ENCODE peak calls at places on chromosomes 13 and 19, in six cellular contexts. Q is thoracic aorta, L is kidney epithelial cell, I is cardiac muscle cell, V is breast epithelium, T is Calu3. M is an unnamed sample.

GRCh38 chr13:105063676-105064075 is 1471.8 kb downstream of the EFNB2 start:
- DNase-seq in V (no peak), I (no peak), Q (no peak), L (no peak), T (no peak), M (no peak)

GRCh38 chr19:16899566-16900075 is 10.8 kb downstream of the F2RL3 start:
- DNase-seq in T (peak; percentile 44), Q (no peak), L (no peak), I (peak; percentile 45), V (no peak), M (no peak)

GRCh38 chr19:4241824-4242430 is 5.0 kb upstream of the YJU2 start:
- DNase-seq in T (no peak), I (no peak), Q (no peak), V (no peak), L (no peak), M (no peak)

GRCh38 chr13:94198666-94199065 is 280.8 kb downstream of the DCT start:
- DNase-seq in Q (no peak), L (no peak), V (no peak), I (peak; percentile 80), T (no peak), M (no peak)

GRCh38 chr19:45824041-45824471 is 8.9 kb upstream of the RSPH6A start:
- DNase-seq in L (no peak), I (no peak), Q (no peak), T (no peak), V (peak; percentile 65), M (no peak)

GRCh38 chr13:54492995-54493394 is 1464.4 kb downstream of the OLFM4 start:
- DNase-seq in T (no peak), I (no peak), L (no peak), V (no peak), Q (no peak), M (no peak)

GRCh38 chr13:72932250-72932649 is 126.6 kb upstream of the KLF5 start:
- DNase-seq in T (no peak), Q (no peak), V (no peak), L (no peak), I (no peak), M (no peak)

GRCh38 chr19:18074192-18074591 is 12.5 kb downstream of the IL12RB1 start:
- DNase-seq in L (no peak), T (no peak), I (no peak), Q (no peak), V (no peak), M (no peak)

GRCh38 chr19:58054792-58055482 is 4.1 kb upstream of the ZNF135 start:
- DNase-seq in Q (no peak), L (no peak), V (peak; percentile 36), T (no peak), I (peak; percentile 38), M (no peak)

GRCh38 chr19:5345895-5346386 is 5.3 kb upstream of the PTPRS start:
- DNase-seq in T (peak; percentile 55), L (peak; percentile 25), I (peak; percentile 85), Q (no peak), V (no peak), M (no peak)

DNA sequence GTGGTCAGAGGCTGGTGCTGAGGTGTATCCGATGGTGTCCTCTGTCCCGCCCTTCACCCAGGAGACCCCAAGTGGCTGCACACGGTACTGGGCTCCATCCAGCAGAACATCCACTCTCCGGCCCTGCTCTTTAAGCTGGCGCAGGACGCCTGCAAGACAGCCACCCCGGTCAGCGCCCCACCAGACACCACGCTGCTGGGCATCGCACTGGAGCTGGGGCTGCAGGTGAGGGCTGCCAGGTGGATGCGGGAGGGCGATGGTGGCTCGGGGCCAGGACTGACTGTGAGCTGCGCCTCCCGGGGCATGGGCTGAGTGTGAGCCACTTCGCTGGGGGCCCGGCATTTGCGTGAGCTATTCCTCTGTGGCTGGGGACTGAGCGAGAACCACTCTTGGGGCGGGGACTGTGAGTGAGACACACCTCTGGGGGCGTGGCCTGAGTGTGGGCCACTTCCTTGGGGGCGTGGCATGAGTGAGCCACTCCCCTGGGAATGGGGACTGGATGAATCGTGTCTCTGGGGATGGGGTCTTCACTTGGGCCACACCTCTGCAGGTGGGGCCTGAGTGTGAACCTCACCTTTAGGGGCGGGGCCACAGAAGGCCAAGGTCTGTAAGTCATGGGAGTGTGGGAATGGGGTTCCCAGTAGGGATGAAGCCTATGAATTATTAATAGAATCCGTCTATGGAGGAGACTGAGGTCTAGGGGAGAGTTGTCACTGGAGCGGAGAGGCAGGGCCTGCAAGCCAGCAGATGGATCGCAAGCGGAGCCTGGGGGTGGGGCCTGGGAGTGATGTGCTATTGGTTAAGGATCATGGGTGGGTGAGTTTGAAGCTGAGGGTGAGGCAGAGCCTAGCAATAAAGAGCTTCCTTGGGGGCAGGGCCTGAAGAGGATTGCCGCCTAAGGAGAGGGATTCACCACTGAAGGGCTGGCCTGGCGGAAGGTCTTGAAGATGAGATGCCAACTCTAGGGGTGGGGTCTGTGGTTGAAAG is 30.5 kb downstream of the ZSWIM4 start:
- DNase-seq in I (no peak), T (no peak), V (no peak), L (no peak), Q (no peak), M (no peak)
- TF ChIP-seq CTCF in I (no peak), T (no peak), V (no peak), L (no peak), Q (no peak), M (no peak)

GRCh38 chr19:531009-531752 is 379 bp upstream of the CDC34 start:
- DNase-seq in I (peak; percentile 88), T (peak; percentile 89), L (no peak), V (peak; percentile 79), Q (no peak), M (no peak)
- TF ChIP-seq CTCF in I (no peak), T (no peak), L (no peak), V (no peak), Q (no peak), M (no peak)

GRCh38 chr19:36605839-36606478 is 846 bp downstream of the ZNF382 start:
- DNase-seq in V (no peak), L (no peak), Q (no peak), T (no peak), I (no peak), M (no peak)
- TF ChIP-seq CTCF in V (no peak), L (no peak), Q (no peak), T (no peak), I (no peak), M (no peak)

GRCh38 chr13:44879452-44880058 is 109.7 kb downstream of the NUFIP1 start:
- DNase-seq in L (no peak), I (peak; percentile 77), Q (no peak), V (no peak), T (peak; percentile 15), M (no peak)
- TF ChIP-seq CTCF in L (peak; percentile 58), I (peak; percentile 57), Q (no peak), V (no peak), T (no peak), M (no peak)

GRCh38 chr13:114017966-114018365 is 44.1 kb upstream of the C13orf46 start:
- DNase-seq in V (no peak), T (no peak), I (no peak), L (no peak), Q (no peak), M (no peak)

GRCh38 chr13:114015608-114016295 is 41.9 kb upstream of the C13orf46 start:
- DNase-seq in Q (no peak), I (peak; percentile 35), T (no peak), V (peak; percentile 48), L (no peak), M (no peak)

GRCh38 chr13:114016321-114017027 is 42.6 kb upstream of the C13orf46 start:
- DNase-seq in Q (no peak), L (no peak), T (no peak), V (no peak), I (no peak), M (no peak)

GRCh38 chr13:114018461-114019055 is 44.7 kb upstream of the C13orf46 start:
- DNase-seq in I (no peak), L (no peak), T (no peak), Q (no peak), V (no peak), M (no peak)

GRCh38 chr13:114017028-114017630 is 43.3 kb upstream of the C13orf46 start:
- DNase-seq in V (no peak), L (no peak), T (no peak), Q (no peak), I (peak; percentile 60), M (no peak)
- TF ChIP-seq CTCF in V (no peak), L (peak; percentile 24), T (no peak), Q (no peak), I (peak; percentile 45), M (no peak)

DNA sequence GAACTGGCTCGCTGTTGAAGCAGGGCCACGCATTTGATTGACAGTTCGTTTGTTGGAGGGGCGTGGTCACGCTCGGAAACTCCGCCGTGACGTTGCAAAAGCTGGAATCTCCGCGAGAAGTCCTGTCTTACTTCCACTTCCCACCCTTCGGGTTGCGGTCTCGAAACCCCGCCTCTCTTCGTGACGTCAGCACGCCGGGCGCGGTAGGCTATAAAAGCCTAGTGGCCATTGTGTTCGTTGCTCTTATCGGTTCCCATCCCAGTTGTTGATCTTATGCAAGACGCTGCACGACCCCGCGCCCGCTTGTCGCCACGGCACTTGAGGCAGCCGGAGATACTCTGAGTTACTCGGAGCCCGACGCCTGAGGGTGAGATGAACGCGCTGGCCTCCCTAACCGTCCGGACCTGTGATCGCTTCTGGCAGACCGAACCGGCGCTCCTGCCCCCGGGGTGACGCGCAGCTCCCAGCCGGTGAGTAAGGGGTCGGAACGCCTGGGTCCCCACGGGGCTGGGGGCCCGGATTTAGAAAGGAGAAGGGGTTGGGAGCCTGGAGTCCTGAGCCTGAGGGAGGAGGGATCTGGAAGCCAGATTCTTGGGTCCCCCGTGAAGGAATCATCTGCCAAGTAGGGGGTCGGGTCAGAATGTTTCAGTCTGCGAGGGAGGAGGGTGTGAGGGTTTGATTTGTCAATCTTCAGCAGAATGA is at the start of gene PPP1R15A:
- DNase-seq in V (peak; percentile 99), T (peak; percentile 99), L (peak; percentile 81), Q (peak; percentile 90), I (peak; percentile 98), M (peak; percentile 99)
- TF ChIP-seq CTCF in V (peak; percentile 49), T (no peak), L (no peak), Q (peak; percentile 34), I (no peak), M (no peak)

GRCh38 chr19:43532962-43533545 is at the start of gene ZNF575:
- DNase-seq in T (peak; percentile 96), I (peak; percentile 98), L (peak; percentile 74), Q (peak; percentile 81), V (peak; percentile 86), M (peak; percentile 38)
- TF ChIP-seq CTCF in T (no peak), I (no peak), L (no peak), Q (no peak), V (no peak), M (no peak)

DNA sequence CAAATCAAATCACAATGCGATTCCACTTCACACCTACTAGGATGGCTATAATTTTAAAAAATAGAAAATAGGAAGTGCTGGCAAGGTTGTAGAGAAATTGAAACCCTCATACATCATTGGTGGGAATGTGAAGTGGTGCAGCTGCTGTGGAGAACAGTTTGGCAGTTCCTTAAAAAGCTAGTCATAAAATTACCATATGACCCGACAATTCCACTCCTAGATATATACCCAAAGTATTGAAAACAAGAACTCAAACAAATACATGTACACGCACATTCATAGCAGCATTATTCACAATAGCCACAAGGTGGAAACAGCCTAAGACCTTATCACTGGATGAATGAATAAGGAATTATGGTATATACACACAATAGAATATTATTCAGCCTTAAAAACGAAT is 12.0 kb downstream of the HMGB1 start:
- DNase-seq in Q (no peak), T (no peak), L (no peak), I (peak; percentile 24), V (no peak), M (no peak)
- TF ChIP-seq CTCF in Q (no peak), T (no peak), L (no peak), I (peak; percentile 22), V (no peak), M (no peak)

GRCh38 chr13:37385248-37385647 is 213.3 kb downstream of the POSTN start:
- DNase-seq in L (no peak), T (no peak), I (no peak), V (no peak), Q (no peak), M (no peak)
- TF ChIP-seq CTCF in L (no peak), T (no peak), I (no peak), V (no peak), Q (no peak), M (no peak)